ENCODE peak calls at places on chromosomes 2 and 18, in five cellular contexts. One of them, this sample, is unnamed. For H3K4me1, the result is how much of the 10 kb centered on the place peaks cover.

GRCh38 chr2:71928734-71929481 is 218.8 kb downstream of the CYP26B1 start:
- DNase-seq in K562: no peak
- DNase-seq in stomach: no peak
- DNase-seq in ovary: no peak
- DNase-seq in upper lobe of left lung: no peak
- DNase-seq in this sample: peak

GRCh38 chr2:170716851-170717598 is 1.9 kb downstream of the SP5 start:
- DNase-seq in stomach: peak
- DNase-seq in K562: no peak
- DNase-seq in ovary: no peak
- DNase-seq in upper lobe of left lung: peak
- DNase-seq in this sample: peak

GRCh38 chr18:79706006-79706405 is 26.4 kb downstream of the CTDP1 start:
- DNase-seq in stomach: no peak
- DNase-seq in K562: no peak
- DNase-seq in upper lobe of left lung: no peak
- DNase-seq in ovary: no peak
- DNase-seq in this sample: no peak

GRCh38 chr2:111522231-111522768 is 361.7 kb downstream of the ANAPC1 start:
- DNase-seq in K562: no peak
- DNase-seq in ovary: no peak
- DNase-seq in upper lobe of left lung: no peak
- DNase-seq in stomach: no peak
- DNase-seq in this sample: no peak

GRCh38 chr2:191571163-191571769 is 106.7 kb upstream of the NABP1 start:
- DNase-seq in K562: peak
- DNase-seq in ovary: no peak
- DNase-seq in stomach: no peak
- DNase-seq in upper lobe of left lung: no peak
- DNase-seq in this sample: peak

GRCh38 chr2:174878537-174879147 is 114.4 kb upstream of the CHRNA1 start:
- DNase-seq in ovary: peak
- DNase-seq in K562: no peak
- DNase-seq in upper lobe of left lung: no peak
- DNase-seq in stomach: no peak
- DNase-seq in this sample: no peak

GRCh38 chr2:216590780-216591179 is 42.4 kb upstream of the IGFBP2 start:
- DNase-seq in upper lobe of left lung: no peak
- DNase-seq in K562: no peak
- DNase-seq in stomach: no peak
- DNase-seq in ovary: peak
- DNase-seq in this sample: no peak

GRCh38 chr2:97695744-97696143 is 17.6 kb upstream of the ZAP70 start:
- DNase-seq in stomach: no peak
- DNase-seq in K562: no peak
- DNase-seq in ovary: no peak
- DNase-seq in upper lobe of left lung: no peak
- DNase-seq in this sample: peak

GRCh38 chr2:235048549-235048948 is 96.7 kb downstream of the SH3BP4 start:
- DNase-seq in ovary: no peak
- DNase-seq in upper lobe of left lung: no peak
- DNase-seq in stomach: peak
- DNase-seq in K562: no peak
- DNase-seq in this sample: no peak

GRCh38 chr2:48508461-48509124 is 21.4 kb upstream of the STON1 start:
- DNase-seq in upper lobe of left lung: no peak
- DNase-seq in stomach: no peak
- DNase-seq in ovary: peak
- DNase-seq in K562: peak
- DNase-seq in this sample: no peak

GRCh38 chr2:232876071-232876977 is 6.3 kb downstream of the SNORC start:
- DNase-seq in upper lobe of left lung: peak
- DNase-seq in ovary: no peak
- DNase-seq in stomach: peak
- DNase-seq in K562: no peak
- DNase-seq in this sample: no peak

GRCh38 chr2:134354611-134355010 is 100.7 kb downstream of the MGAT5 start:
- DNase-seq in stomach: no peak
- DNase-seq in upper lobe of left lung: no peak
- DNase-seq in ovary: no peak
- DNase-seq in K562: no peak
- DNase-seq in this sample: no peak

GRCh38 chr18:76264851-76265250 is 230.2 kb downstream of the ZNF516 start:
- DNase-seq in stomach: no peak
- DNase-seq in K562: no peak
- DNase-seq in ovary: no peak
- DNase-seq in upper lobe of left lung: no peak
- DNase-seq in this sample: no peak

GRCh38 chr2:28047698-28048097 is 157.2 kb downstream of the BABAM2 start:
- DNase-seq in upper lobe of left lung: no peak
- DNase-seq in K562: no peak
- DNase-seq in stomach: no peak
- DNase-seq in ovary: no peak
- DNase-seq in this sample: no peak

GRCh38 chr18:9708057-9708881 is at the start of gene RAB31:
- DNase-seq in ovary: peak
- DNase-seq in upper lobe of left lung: peak
- DNase-seq in stomach: peak
- DNase-seq in K562: peak
- DNase-seq in this sample: no peak

GRCh38 chr2:216448829-216449228 is 36.5 kb downstream of the SMARCAL1 start:
- DNase-seq in upper lobe of left lung: no peak
- DNase-seq in stomach: no peak
- DNase-seq in K562: no peak
- DNase-seq in ovary: no peak
- DNase-seq in this sample: no peak

GRCh38 chr18:48833701-48834394 is 116.9 kb downstream of the SMAD7 start:
- DNase-seq in K562: no peak
- DNase-seq in ovary: no peak
- DNase-seq in upper lobe of left lung: no peak
- DNase-seq in stomach: peak
- DNase-seq in this sample: no peak

GRCh38 chr2:155250800-155251199 is 552.3 kb downstream of the KCNJ3 start:
- DNase-seq in upper lobe of left lung: no peak
- DNase-seq in K562: no peak
- DNase-seq in stomach: no peak
- DNase-seq in ovary: no peak
- DNase-seq in this sample: no peak

GRCh38 chr2:37377187-37377532 is 32.7 kb downstream of the QPCT start:
- DNase-seq in K562: no peak
- DNase-seq in upper lobe of left lung: no peak
- DNase-seq in ovary: no peak
- DNase-seq in stomach: no peak
- DNase-seq in this sample: peak

GRCh38 chr2:16972276-16972675 is 306.6 kb upstream of the CYRIA start:
- DNase-seq in stomach: no peak
- DNase-seq in upper lobe of left lung: no peak
- DNase-seq in K562: no peak
- DNase-seq in ovary: no peak
- DNase-seq in this sample: no peak

GRCh38 chr2:181054843-181055242 is 74.4 kb downstream of the UBE2E3 start:
- DNase-seq in stomach: no peak
- DNase-seq in upper lobe of left lung: no peak
- DNase-seq in K562: no peak
- DNase-seq in ovary: no peak
- DNase-seq in this sample: no peak

GRCh38 chr2:58194451-58194850 is 46.7 kb downstream of the FANCL start:
- DNase-seq in upper lobe of left lung: no peak
- DNase-seq in K562: no peak
- DNase-seq in ovary: no peak
- DNase-seq in stomach: no peak
- DNase-seq in this sample: no peak

GRCh38 chr2:51151490-51152140 is 119.7 kb upstream of the NRXN1 start:
- DNase-seq in K562: no peak
- DNase-seq in ovary: no peak
- DNase-seq in upper lobe of left lung: peak
- DNase-seq in stomach: no peak
- DNase-seq in this sample: no peak

GRCh38 chr2:76711490-76711889 is 810.7 kb downstream of the LRRTM4 start:
- DNase-seq in upper lobe of left lung: no peak
- DNase-seq in stomach: no peak
- DNase-seq in K562: no peak
- DNase-seq in ovary: no peak
- DNase-seq in this sample: no peak

GRCh38 chr18:9175115-9175514 is 38.5 kb downstream of the ANKRD12 start:
- DNase-seq in ovary: no peak
- DNase-seq in stomach: no peak
- DNase-seq in K562: no peak
- DNase-seq in upper lobe of left lung: no peak
- DNase-seq in this sample: no peak

GRCh38 chr2:24830351-24830750 is 37.1 kb downstream of the CENPO start:
- DNase-seq in stomach: no peak
- DNase-seq in upper lobe of left lung: no peak
- DNase-seq in K562: no peak
- DNase-seq in ovary: peak
- DNase-seq in this sample: no peak

GRCh38 chr2:24827321-24828261 is 34.4 kb downstream of the CENPO start:
- DNase-seq in stomach: peak
- DNase-seq in upper lobe of left lung: peak
- DNase-seq in ovary: peak
- DNase-seq in K562: peak
- DNase-seq in this sample: no peak

GRCh38 chr2:24825883-24826800 is 32.9 kb downstream of the CENPO start:
- DNase-seq in stomach: peak
- DNase-seq in ovary: no peak
- DNase-seq in K562: no peak
- DNase-seq in upper lobe of left lung: no peak
- DNase-seq in this sample: no peak

GRCh38 chr2:24830786-24831185 is 37.6 kb downstream of the CENPO start:
- DNase-seq in upper lobe of left lung: no peak
- DNase-seq in ovary: peak
- DNase-seq in stomach: no peak
- DNase-seq in K562: no peak
- DNase-seq in this sample: no peak

GRCh38 chr2:24828641-24829040 is 35.4 kb downstream of the CENPO start:
- DNase-seq in upper lobe of left lung: no peak
- DNase-seq in K562: no peak
- DNase-seq in ovary: peak
- DNase-seq in stomach: no peak
- DNase-seq in this sample: no peak
- TF ChIP-seq EP300 in upper lobe of left lung: no peak
- TF ChIP-seq EP300 in K562: no peak
- TF ChIP-seq EP300 in ovary: no peak
- TF ChIP-seq EP300 in stomach: no peak
- TF ChIP-seq EP300 in this sample: no peak

GRCh38 chr2:1826188-1826905 is 82.0 kb upstream of the PXDN start:
- DNase-seq in stomach: no peak
- DNase-seq in K562: no peak
- DNase-seq in ovary: no peak
- DNase-seq in upper lobe of left lung: no peak
- DNase-seq in this sample: no peak

GRCh38 chr2:1825046-1825445 is 80.7 kb upstream of the PXDN start:
- DNase-seq in stomach: no peak
- DNase-seq in K562: no peak
- DNase-seq in upper lobe of left lung: no peak
- DNase-seq in ovary: no peak
- DNase-seq in this sample: no peak

GRCh38 chr2:1822341-1822740 is 78.0 kb upstream of the PXDN start:
- DNase-seq in ovary: no peak
- DNase-seq in upper lobe of left lung: no peak
- DNase-seq in stomach: no peak
- DNase-seq in K562: no peak
- DNase-seq in this sample: no peak

GRCh38 chr2:1823187-1824169 is 79.2 kb upstream of the PXDN start:
- DNase-seq in K562: no peak
- DNase-seq in ovary: no peak
- DNase-seq in upper lobe of left lung: no peak
- DNase-seq in stomach: no peak
- DNase-seq in this sample: no peak

GRCh38 chr2:1824202-1824905 is 80.0 kb upstream of the PXDN start:
- DNase-seq in stomach: no peak
- DNase-seq in K562: no peak
- DNase-seq in upper lobe of left lung: no peak
- DNase-seq in ovary: peak
- DNase-seq in this sample: no peak
- H3K4me1 ChIP-seq in stomach: under half
- H3K4me1 ChIP-seq in K562: under half
- H3K4me1 ChIP-seq in upper lobe of left lung: under half
- H3K4me1 ChIP-seq in ovary: under half
- H3K4me1 ChIP-seq in this sample: under half

GRCh38 chr18:32773187-32773712 is 427 bp upstream of the KLHL14 start:
- DNase-seq in upper lobe of left lung: no peak
- DNase-seq in K562: no peak
- DNase-seq in ovary: no peak
- DNase-seq in stomach: no peak
- DNase-seq in this sample: no peak

GRCh38 chr18:32776525-32776924 is 3.7 kb upstream of the KLHL14 start:
- DNase-seq in K562: no peak
- DNase-seq in upper lobe of left lung: no peak
- DNase-seq in stomach: no peak
- DNase-seq in ovary: no peak
- DNase-seq in this sample: no peak

GRCh38 chr18:32779010-32779409 is 6.2 kb upstream of the KLHL14 start:
- DNase-seq in K562: no peak
- DNase-seq in upper lobe of left lung: no peak
- DNase-seq in stomach: no peak
- DNase-seq in ovary: no peak
- DNase-seq in this sample: no peak

GRCh38 chr18:32775628-32776027 is 2.8 kb upstream of the KLHL14 start:
- DNase-seq in stomach: no peak
- DNase-seq in upper lobe of left lung: no peak
- DNase-seq in K562: no peak
- DNase-seq in ovary: no peak
- DNase-seq in this sample: no peak

DNA sequence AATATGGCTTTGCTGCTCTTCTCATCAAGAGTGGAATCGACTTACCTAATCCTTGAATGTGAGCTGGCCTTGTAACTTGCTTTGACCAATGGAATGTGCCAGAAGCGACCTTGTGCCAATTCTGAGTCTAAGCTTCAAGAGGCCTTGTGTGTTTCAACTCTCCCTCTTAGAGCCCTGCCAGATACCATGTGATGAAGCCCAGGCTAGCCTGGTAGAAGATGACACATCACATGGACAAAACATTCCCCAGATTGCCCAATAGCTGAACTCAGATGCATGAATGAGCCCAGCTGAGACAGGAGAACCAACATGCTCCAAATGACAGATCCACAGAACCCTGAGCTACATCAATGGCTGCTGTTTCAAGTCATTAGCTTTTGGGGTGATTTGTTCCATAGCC is 4.2 kb upstream of the KLHL14 start:
- DNase-seq in stomach: no peak
- DNase-seq in upper lobe of left lung: no peak
- DNase-seq in K562: no peak
- DNase-seq in ovary: no peak
- DNase-seq in this sample: no peak
- TF ChIP-seq EP300 in stomach: no peak
- TF ChIP-seq EP300 in upper lobe of left lung: no peak
- TF ChIP-seq EP300 in K562: no peak
- TF ChIP-seq EP300 in ovary: no peak
- TF ChIP-seq EP300 in this sample: no peak

DNA sequence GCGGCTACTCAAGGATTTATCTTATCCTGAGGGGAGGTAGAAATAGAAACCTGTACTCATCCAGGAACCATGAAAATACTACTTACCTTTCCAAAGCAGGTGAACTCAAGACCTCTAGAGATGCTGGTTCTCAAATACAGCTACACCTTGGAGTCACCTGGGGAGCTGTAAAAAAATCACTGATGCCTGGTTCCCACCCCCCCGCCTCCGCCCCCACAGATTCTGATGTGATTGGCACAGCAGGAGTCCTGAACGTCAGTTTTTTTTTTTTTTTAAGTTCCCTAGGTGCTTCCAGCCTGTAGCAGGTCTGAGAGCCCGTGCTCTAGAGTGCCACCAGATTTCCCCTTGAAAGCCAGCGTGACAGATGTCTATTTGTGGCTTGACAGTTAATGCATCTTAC is 113.6 kb downstream of the MRO start:
- DNase-seq in K562: no peak
- DNase-seq in ovary: no peak
- DNase-seq in upper lobe of left lung: no peak
- DNase-seq in stomach: no peak
- DNase-seq in this sample: no peak
- H3K4me1 ChIP-seq in K562: under half
- H3K4me1 ChIP-seq in ovary: under half
- H3K4me1 ChIP-seq in upper lobe of left lung: under half
- H3K4me1 ChIP-seq in stomach: under half
- H3K4me1 ChIP-seq in this sample: under half

This sample was measured in esophagus muscularis mucosa.